ENCODE peak calls at places on chromosome 10, in five cellular contexts. One of them, this sample, is unnamed.

GRCh38 chr10:5385224-5385623 is 19.4 kb downstream of the TUBAL3 start:
- DNase-seq in ACHN: no peak
- DNase-seq in memory B cell: no peak
- DNase-seq in GM10248: no peak
- DNase-seq in heart right ventricle: no peak
- DNase-seq in this sample: no peak

GRCh38 chr10:97531401-97531985 is 32.8 kb downstream of the UBTD1 start:
- DNase-seq in memory B cell: no peak
- DNase-seq in GM10248: no peak
- DNase-seq in ACHN: peak
- DNase-seq in heart right ventricle: no peak
- DNase-seq in this sample: peak

GRCh38 chr10:8275911-8276310 is 221.4 kb downstream of the GATA3 start:
- DNase-seq in heart right ventricle: no peak
- DNase-seq in ACHN: no peak
- DNase-seq in GM10248: no peak
- DNase-seq in memory B cell: no peak
- DNase-seq in this sample: no peak

GRCh38 chr10:58239561-58240169 is 28.0 kb downstream of the IPMK start:
- DNase-seq in memory B cell: no peak
- DNase-seq in heart right ventricle: no peak
- DNase-seq in GM10248: no peak
- DNase-seq in ACHN: no peak
- DNase-seq in this sample: peak

GRCh38 chr10:88934900-88935672 is 17.5 kb downstream of the ACTA2 start:
- DNase-seq in memory B cell: peak
- DNase-seq in heart right ventricle: peak
- DNase-seq in GM10248: peak
- DNase-seq in ACHN: peak
- DNase-seq in this sample: peak

GRCh38 chr10:20202337-20202736 is 386.1 kb downstream of the PLXDC2 start:
- DNase-seq in ACHN: no peak
- DNase-seq in memory B cell: no peak
- DNase-seq in heart right ventricle: no peak
- DNase-seq in GM10248: no peak
- DNase-seq in this sample: no peak

GRCh38 chr10:11110499-11110898 is 92.8 kb downstream of the CELF2 start:
- DNase-seq in ACHN: no peak
- DNase-seq in memory B cell: no peak
- DNase-seq in GM10248: no peak
- DNase-seq in heart right ventricle: no peak
- DNase-seq in this sample: no peak

GRCh38 chr10:21517134-21517982 is 8.1 kb downstream of the SKIDA1 start:
- DNase-seq in heart right ventricle: peak
- DNase-seq in GM10248: no peak
- DNase-seq in memory B cell: no peak
- DNase-seq in ACHN: peak
- DNase-seq in this sample: peak

GRCh38 chr10:121823993-121824463 is 103.8 kb downstream of the ATE1 start:
- DNase-seq in heart right ventricle: no peak
- DNase-seq in GM10248: peak
- DNase-seq in memory B cell: no peak
- DNase-seq in ACHN: peak
- DNase-seq in this sample: peak

GRCh38 chr10:77800320-77800719 is 126.2 kb downstream of the DLG5 start:
- DNase-seq in memory B cell: no peak
- DNase-seq in ACHN: no peak
- DNase-seq in heart right ventricle: no peak
- DNase-seq in GM10248: no peak
- DNase-seq in this sample: no peak

GRCh38 chr10:126663880-126664279 is 6.6 kb downstream of the C10orf90 start:
- DNase-seq in GM10248: no peak
- DNase-seq in heart right ventricle: peak
- DNase-seq in memory B cell: no peak
- DNase-seq in ACHN: no peak
- DNase-seq in this sample: peak

GRCh38 chr10:43691503-43691902 is 42.8 kb upstream of the ZNF32 start:
- DNase-seq in memory B cell: no peak
- DNase-seq in heart right ventricle: no peak
- DNase-seq in ACHN: no peak
- DNase-seq in GM10248: no peak
- DNase-seq in this sample: no peak

This sample was measured in astrocyte of the spinal cord.